ENCODE peak calls at places on chromosomes 5 and 9, in four cellular contexts. W is breast epithelium, P is endothelial cell of umbilical vein, M is transverse colon. K is an unnamed sample.
A peak's percentile ranks its signal among the peaks of the same experiment; 100 is the strongest.

GRCh38 chr9:114321759-114322158 is 1.1 kb upstream of the ORM1 start:
- DNase-seq in W (no peak), P (no peak), M (no peak), K (no peak)

GRCh38 chr9:116322521-116322920 is 168.9 kb downstream of the PAPPA start:
- DNase-seq in W (no peak), P (no peak), M (no peak), K (no peak)

GRCh38 chr5:144794922-144795321 is 624.2 kb downstream of the KCTD16 start:
- DNase-seq in W (no peak), P (no peak), M (no peak), K (no peak)

GRCh38 chr5:146208916-146209522 is 5.6 kb downstream of the RBM27 start:
- DNase-seq in W (no peak), P (no peak), M (no peak), K (no peak)

GRCh38 chr5:34494111-34494755 is 161.9 kb upstream of the RAI14 start:
- DNase-seq in W (no peak), P (peak; percentile 50), M (no peak), K (no peak)

GRCh38 chr9:99451121-99451606 is 229.1 kb downstream of the SEC61B start:
- DNase-seq in W (no peak), P (no peak), M (no peak), K (no peak)

GRCh38 chr5:40171971-40172370 is 507.7 kb upstream of the PTGER4 start:
- DNase-seq in W (no peak), P (peak; percentile 82), M (no peak), K (no peak)

GRCh38 chr5:172450861-172451695 is 3.2 kb downstream of the SH3PXD2B start:
- DNase-seq in W (no peak), P (peak; percentile 25), M (peak; percentile 38), K (peak; percentile 43)

GRCh38 chr5:178380086-178380485 is 147.5 kb upstream of the PHYKPL start:
- DNase-seq in W (no peak), P (no peak), M (no peak), K (no peak)

GRCh38 chr5:99169309-99169708 is 240.5 kb upstream of the CHD1 start:
- DNase-seq in W (no peak), P (peak; percentile 70), M (no peak), K (no peak)

GRCh38 chr5:56685503-56686217 is 129.7 kb upstream of the MAP3K1 start:
- DNase-seq in W (no peak), P (no peak), M (no peak), K (no peak)

GRCh38 chr9:95009459-95009858 is 283.0 kb downstream of the AOPEP start:
- DNase-seq in W (no peak), P (peak; percentile 49), M (no peak), K (no peak)

GRCh38 chr5:152601806-152602467 is 196.9 kb upstream of the NMUR2 start:
- DNase-seq in W (no peak), P (no peak), M (no peak), K (no peak)

GRCh38 chr9:103037508-103038477 is 42.7 kb downstream of the CYLC2 start:
- DNase-seq in W (no peak), P (no peak), M (no peak), K (no peak)

GRCh38 chr5:172731286-172732073 is 39.5 kb downstream of the DUSP1 start:
- DNase-seq in W (peak; percentile 87), P (no peak), M (no peak), K (no peak)

GRCh38 chr5:114223866-114224265 is 138.0 kb upstream of the KCNN2 start:
- DNase-seq in W (no peak), P (peak; percentile 53), M (no peak), K (no peak)

GRCh38 chr5:168681556-168682183 is 102.5 kb upstream of the PANK3 start:
- DNase-seq in W (no peak), P (peak; percentile 57), M (no peak), K (no peak)

GRCh38 chr5:27377626-27378025 is 339.2 kb upstream of the CDH9 start:
- DNase-seq in W (no peak), P (no peak), M (no peak), K (no peak)

GRCh38 chr9:129275626-129276247 is 97.7 kb upstream of the IER5L start:
- DNase-seq in W (peak; percentile 53), P (no peak), M (no peak), K (no peak)

GRCh38 chr9:108151161-108151586 is 661.6 kb upstream of the KLF4 start:
- DNase-seq in W (no peak), P (no peak), M (no peak), K (no peak)

GRCh38 chr9:93954436-93955355 is at the start of gene BARX1:
- DNase-seq in W (no peak), P (no peak), M (no peak), K (no peak)

GRCh38 chr9:113646491-113646890 is 183.0 kb downstream of the RGS3 start:
- DNase-seq in W (peak; percentile 2), P (no peak), M (no peak), K (no peak)

GRCh38 chr5:63743096-63743798 is 219.0 kb downstream of the HTR1A start:
- DNase-seq in W (no peak), P (no peak), M (no peak), K (no peak)

GRCh38 chr5:77775773-77776605 is at the start of gene TBCA:
- DNase-seq in W (peak; percentile 78), P (peak; percentile 96), M (peak; percentile 90), K (peak; percentile 54)
- TF ChIP-seq POLR2A in W (peak; percentile 89), P (peak; percentile 77), M (peak; percentile 87), K (peak; percentile 77)

GRCh38 chr5:86646671-86647070 is 28.9 kb downstream of the COX7C start:
- DNase-seq in W (no peak), P (no peak), M (no peak), K (no peak)

GRCh38 chr5:86644843-86645242 is 27.1 kb downstream of the COX7C start:
- DNase-seq in W (no peak), P (no peak), M (no peak), K (no peak)

GRCh38 chr5:86640998-86641397 is 23.3 kb downstream of the COX7C start:
- DNase-seq in W (no peak), P (no peak), M (no peak), K (no peak)
- TF ChIP-seq POLR2AphosphoS5 in W (no peak), P (no peak), M (no peak), K (no peak)

GRCh38 chr9:36415822-36416515 is 15.9 kb upstream of the RNF38 start:
- DNase-seq in W (no peak), P (no peak), M (no peak), K (no peak)

GRCh38 chr9:36416870-36417269 is 16.8 kb upstream of the RNF38 start:
- DNase-seq in W (no peak), P (no peak), M (no peak), K (no peak)
- TF ChIP-seq POLR2A in W (no peak), P (no peak), M (no peak), K (no peak)

GRCh38 chr5:91110709-91111108 is 272.4 kb downstream of the ARRDC3 start:
- DNase-seq in W (no peak), P (no peak), M (no peak), K (no peak)
- TF ChIP-seq POLR2AphosphoS5 in W (no peak), P (no peak), M (peak; percentile 45), K (no peak)

GRCh38 chr9:37753489-37754190 is at the start of gene TRMT10B:
- DNase-seq in W (no peak), P (peak; percentile 82), M (peak; percentile 68), K (peak; percentile 85)
- TF ChIP-seq POLR2A in W (no peak), P (peak; percentile 65), M (peak; percentile 39), K (peak; percentile 57)

GRCh38 chr9:131289301-131290038 is at the start of gene PLPP7:
- DNase-seq in W (no peak), P (peak; percentile 15), M (peak; percentile 44), K (peak; percentile 58)
- TF ChIP-seq POLR2AphosphoS5 in W (no peak), P (no peak), M (no peak), K (no peak)

GRCh38 chr5:137497396-137498290 is 1.5 kb downstream of the SPOCK1 start:
- DNase-seq in W (no peak), P (peak; percentile 30), M (no peak), K (no peak)

GRCh38 chr5:137500616-137501225 is 1.6 kb upstream of the SPOCK1 start:
- DNase-seq in W (no peak), P (no peak), M (no peak), K (no peak)

GRCh38 chr5:137498301-137498735 is 808 bp downstream of the SPOCK1 start:
- DNase-seq in W (no peak), P (peak; percentile 29), M (no peak), K (peak; percentile 12)

GRCh38 chr5:137496919-137497318 is 2.2 kb downstream of the SPOCK1 start:
- DNase-seq in W (no peak), P (no peak), M (no peak), K (no peak)

DNA sequence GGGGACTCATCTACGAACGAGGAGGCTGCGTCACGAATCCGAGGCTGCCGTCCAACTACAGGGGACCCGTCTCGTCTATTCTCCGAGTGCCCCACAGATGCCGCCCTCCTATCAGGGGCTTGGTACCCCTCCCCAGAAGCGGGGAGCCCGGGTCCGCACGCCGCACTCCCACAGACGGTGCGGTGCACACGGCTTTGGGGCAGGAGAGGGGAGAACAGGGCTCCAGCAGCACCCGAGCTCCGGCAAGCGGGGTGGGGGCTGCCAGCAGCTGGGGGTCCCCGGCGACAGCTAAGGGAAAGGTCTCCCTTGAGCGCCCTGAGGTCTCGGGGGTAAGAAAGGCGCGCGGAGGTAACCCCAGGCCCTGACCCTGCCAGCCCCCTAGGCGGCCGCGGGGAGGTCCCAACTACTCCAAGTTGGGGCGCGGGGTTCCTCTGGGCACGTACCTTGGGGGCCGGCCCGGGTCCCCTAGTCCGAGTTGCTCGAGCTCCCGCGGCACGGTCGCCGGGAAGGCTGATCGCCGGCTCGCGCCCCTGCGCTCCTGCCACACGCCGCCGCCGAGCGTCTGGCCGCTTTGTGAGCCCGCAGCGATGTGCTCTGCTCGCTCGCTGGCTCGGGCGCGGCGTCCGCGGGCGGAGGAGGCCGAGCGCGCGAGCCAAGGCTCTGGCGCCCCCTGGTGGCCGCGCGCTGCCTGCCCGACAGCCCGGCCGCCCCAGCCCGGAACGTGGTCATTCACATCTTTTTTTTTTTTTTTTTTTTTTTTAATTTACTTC is at the start of gene SPOCK1:
- DNase-seq in W (peak; percentile 63), P (peak; percentile 81), M (peak; percentile 65), K (peak; percentile 95)
- TF ChIP-seq POLR2A in W (no peak), P (peak; percentile 70), M (no peak), K (no peak)

GRCh38 chr5:72390836-72391235 is 70.7 kb downstream of the PTCD2 start:
- DNase-seq in W (no peak), P (no peak), M (no peak), K (no peak)

GRCh38 chr5:72394688-72395087 is 74.5 kb downstream of the PTCD2 start:
- DNase-seq in W (no peak), P (peak; percentile 46), M (peak; percentile 11), K (no peak)

GRCh38 chr5:72387985-72388384 is 67.8 kb downstream of the PTCD2 start:
- DNase-seq in W (no peak), P (peak; percentile 90), M (no peak), K (no peak)

GRCh38 chr5:72388652-72389051 is 68.5 kb downstream of the PTCD2 start:
- DNase-seq in W (no peak), P (no peak), M (no peak), K (no peak)

GRCh38 chr5:72392326-72392733 is 72.2 kb downstream of the PTCD2 start:
- DNase-seq in W (no peak), P (no peak), M (no peak), K (no peak)
- TF ChIP-seq POLR2AphosphoS5 in W (no peak), P (no peak), M (no peak), K (no peak)

GRCh38 chr5:96067251-96067650 is 105.6 kb upstream of the ELL2 start:
- DNase-seq in W (no peak), P (peak; percentile 35), M (no peak), K (no peak)
- TF ChIP-seq POLR2A in W (no peak), P (no peak), M (no peak), K (no peak)

K was measured in GM12891.